ENCODE peak calls at places on chromosomes 4 and X, in seven cellular contexts. One of them, this sample, is unnamed.

GRCh38 chr4:142983111-142983510 is 137.0 kb upstream of the INPP4B start:
- DNase-seq in choroid plexus epithelial cell: no peak
- DNase-seq in PC-9: no peak
- DNase-seq in prostate gland: no peak
- DNase-seq in foreskin fibroblast: no peak
- DNase-seq in kidney epithelial cell: no peak
- DNase-seq in AG04449: no peak
- DNase-seq in this sample: no peak

GRCh38 chr4:53505947-53506346 is 85.3 kb downstream of the LNX1 start:
- DNase-seq in choroid plexus epithelial cell: peak; percentile 63
- DNase-seq in PC-9: no peak
- DNase-seq in prostate gland: no peak
- DNase-seq in foreskin fibroblast: peak; percentile 62
- DNase-seq in kidney epithelial cell: no peak
- DNase-seq in AG04449: no peak
- DNase-seq in this sample: peak; percentile 38

GRCh38 chrX:679161-679979 is 48.8 kb downstream of the SHOX start:
- DNase-seq in choroid plexus epithelial cell: no peak
- DNase-seq in PC-9: no peak
- DNase-seq in prostate gland: no peak
- DNase-seq in foreskin fibroblast: no peak
- DNase-seq in kidney epithelial cell: no peak
- DNase-seq in AG04449: no peak
- DNase-seq in this sample: no peak

GRCh38 chrX:150517303-150517896 is 51.0 kb upstream of the MTM1 start:
- DNase-seq in choroid plexus epithelial cell: peak; percentile 69
- DNase-seq in PC-9: no peak
- DNase-seq in prostate gland: no peak
- DNase-seq in foreskin fibroblast: peak; percentile 76
- DNase-seq in kidney epithelial cell: no peak
- DNase-seq in AG04449: peak; percentile 12
- DNase-seq in this sample: peak; percentile 77

GRCh38 chr4:577499-578450 is 1.7 kb upstream of the TMEM271 start:
- DNase-seq in choroid plexus epithelial cell: peak; percentile 17
- DNase-seq in PC-9: peak; percentile 25
- DNase-seq in prostate gland: no peak
- DNase-seq in foreskin fibroblast: peak; percentile 51
- DNase-seq in kidney epithelial cell: peak; percentile 5
- DNase-seq in AG04449: no peak
- DNase-seq in this sample: peak; percentile 37

GRCh38 chrX:140480765-140481164 is 24.1 kb downstream of the SOX3 start:
- DNase-seq in choroid plexus epithelial cell: no peak
- DNase-seq in PC-9: no peak
- DNase-seq in prostate gland: no peak
- DNase-seq in foreskin fibroblast: no peak
- DNase-seq in kidney epithelial cell: no peak
- DNase-seq in AG04449: no peak
- DNase-seq in this sample: no peak

GRCh38 chr4:32826169-32826568 is 2106.0 kb downstream of the PCDH7 start:
- DNase-seq in choroid plexus epithelial cell: no peak
- DNase-seq in PC-9: no peak
- DNase-seq in prostate gland: no peak
- DNase-seq in foreskin fibroblast: no peak
- DNase-seq in kidney epithelial cell: no peak
- DNase-seq in AG04449: no peak
- DNase-seq in this sample: peak; percentile 16

GRCh38 chr4:110119880-110120279 is 78.5 kb downstream of the ELOVL6 start:
- DNase-seq in choroid plexus epithelial cell: peak; percentile 84
- DNase-seq in PC-9: peak; percentile 2
- DNase-seq in prostate gland: no peak
- DNase-seq in foreskin fibroblast: peak; percentile 82
- DNase-seq in kidney epithelial cell: peak; percentile 35
- DNase-seq in AG04449: peak; percentile 59
- DNase-seq in this sample: peak; percentile 74

GRCh38 chr4:126734465-126734864 is 898.3 kb upstream of the INTU start:
- DNase-seq in choroid plexus epithelial cell: no peak
- DNase-seq in PC-9: no peak
- DNase-seq in prostate gland: no peak
- DNase-seq in foreskin fibroblast: no peak
- DNase-seq in kidney epithelial cell: no peak
- DNase-seq in AG04449: no peak
- DNase-seq in this sample: no peak

GRCh38 chrX:52422884-52423283 is 54.1 kb downstream of the XAGE2 start:
- DNase-seq in choroid plexus epithelial cell: peak; percentile 81
- DNase-seq in PC-9: no peak
- DNase-seq in prostate gland: no peak
- DNase-seq in foreskin fibroblast: peak; percentile 65
- DNase-seq in kidney epithelial cell: no peak
- DNase-seq in AG04449: peak; percentile 60
- DNase-seq in this sample: peak; percentile 78

GRCh38 chrX:2373615-2374014 is 127.2 kb downstream of the DHRSX start:
- DNase-seq in choroid plexus epithelial cell: no peak
- DNase-seq in PC-9: no peak
- DNase-seq in prostate gland: no peak
- DNase-seq in foreskin fibroblast: no peak
- DNase-seq in kidney epithelial cell: no peak
- DNase-seq in AG04449: no peak
- DNase-seq in this sample: no peak

GRCh38 chr4:55312491-55313101 is 33.4 kb upstream of the SRD5A3 start:
- DNase-seq in choroid plexus epithelial cell: peak; percentile 78
- DNase-seq in PC-9: peak; percentile 9
- DNase-seq in prostate gland: no peak
- DNase-seq in foreskin fibroblast: peak; percentile 84
- DNase-seq in kidney epithelial cell: peak; percentile 9
- DNase-seq in AG04449: no peak
- DNase-seq in this sample: peak; percentile 75

GRCh38 chrX:43909159-43909558 is 26.9 kb upstream of the MAOB start:
- DNase-seq in choroid plexus epithelial cell: no peak
- DNase-seq in PC-9: no peak
- DNase-seq in prostate gland: no peak
- DNase-seq in foreskin fibroblast: no peak
- DNase-seq in kidney epithelial cell: no peak
- DNase-seq in AG04449: no peak
- DNase-seq in this sample: no peak

GRCh38 chrX:119488749-119489148 is 20.5 kb downstream of the SLC25A5 start:
- DNase-seq in choroid plexus epithelial cell: peak; percentile 58
- DNase-seq in PC-9: peak; percentile 58
- DNase-seq in prostate gland: peak; percentile 51
- DNase-seq in foreskin fibroblast: peak; percentile 71
- DNase-seq in kidney epithelial cell: no peak
- DNase-seq in AG04449: no peak
- DNase-seq in this sample: peak; percentile 59

DNA sequence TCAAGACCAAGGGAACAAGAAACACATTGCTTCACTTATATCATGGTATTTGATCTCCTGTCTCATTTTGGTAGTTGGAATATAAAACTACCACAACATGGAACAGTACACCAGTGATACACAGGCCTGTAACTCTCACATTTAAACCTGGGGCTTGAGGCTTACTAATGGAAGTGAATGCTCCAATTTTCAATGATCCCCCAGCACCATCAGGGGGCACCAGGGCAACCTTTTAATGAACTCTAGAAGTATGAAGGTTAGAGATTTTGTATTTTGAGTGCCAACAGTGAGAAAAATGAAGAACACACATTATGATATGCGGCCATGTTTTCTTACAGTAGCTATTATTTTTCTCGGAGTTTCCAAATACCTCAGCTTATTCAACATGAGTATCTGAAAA is 50.7 kb downstream of the C4orf33 start:
- DNase-seq in choroid plexus epithelial cell: no peak
- DNase-seq in PC-9: no peak
- DNase-seq in prostate gland: no peak
- DNase-seq in foreskin fibroblast: no peak
- DNase-seq in kidney epithelial cell: no peak
- DNase-seq in AG04449: no peak
- DNase-seq in this sample: no peak
- TF ChIP-seq CTCF in choroid plexus epithelial cell: no peak
- TF ChIP-seq CTCF in PC-9: no peak
- TF ChIP-seq CTCF in prostate gland: no peak
- TF ChIP-seq CTCF in foreskin fibroblast: no peak
- TF ChIP-seq CTCF in kidney epithelial cell: no peak
- TF ChIP-seq CTCF in AG04449: no peak
- TF ChIP-seq CTCF in this sample: no peak

GRCh38 chrX:19746919-19747671 is 140.3 kb downstream of the SH3KBP1 start:
- DNase-seq in choroid plexus epithelial cell: no peak
- DNase-seq in PC-9: no peak
- DNase-seq in prostate gland: no peak
- DNase-seq in foreskin fibroblast: no peak
- DNase-seq in kidney epithelial cell: no peak
- DNase-seq in AG04449: no peak
- DNase-seq in this sample: no peak

GRCh38 chrX:19751068-19751467 is 136.3 kb downstream of the SH3KBP1 start:
- DNase-seq in choroid plexus epithelial cell: no peak
- DNase-seq in PC-9: no peak
- DNase-seq in prostate gland: no peak
- DNase-seq in foreskin fibroblast: no peak
- DNase-seq in kidney epithelial cell: no peak
- DNase-seq in AG04449: no peak
- DNase-seq in this sample: no peak

GRCh38 chrX:19748898-19749680 is 138.3 kb downstream of the SH3KBP1 start:
- DNase-seq in choroid plexus epithelial cell: no peak
- DNase-seq in PC-9: no peak
- DNase-seq in prostate gland: no peak
- DNase-seq in foreskin fibroblast: no peak
- DNase-seq in kidney epithelial cell: no peak
- DNase-seq in AG04449: no peak
- DNase-seq in this sample: no peak

GRCh38 chrX:19750028-19750786 is 137.2 kb downstream of the SH3KBP1 start:
- DNase-seq in choroid plexus epithelial cell: peak; percentile 42
- DNase-seq in PC-9: no peak
- DNase-seq in prostate gland: no peak
- DNase-seq in foreskin fibroblast: no peak
- DNase-seq in kidney epithelial cell: no peak
- DNase-seq in AG04449: no peak
- DNase-seq in this sample: peak; percentile 24

DNA sequence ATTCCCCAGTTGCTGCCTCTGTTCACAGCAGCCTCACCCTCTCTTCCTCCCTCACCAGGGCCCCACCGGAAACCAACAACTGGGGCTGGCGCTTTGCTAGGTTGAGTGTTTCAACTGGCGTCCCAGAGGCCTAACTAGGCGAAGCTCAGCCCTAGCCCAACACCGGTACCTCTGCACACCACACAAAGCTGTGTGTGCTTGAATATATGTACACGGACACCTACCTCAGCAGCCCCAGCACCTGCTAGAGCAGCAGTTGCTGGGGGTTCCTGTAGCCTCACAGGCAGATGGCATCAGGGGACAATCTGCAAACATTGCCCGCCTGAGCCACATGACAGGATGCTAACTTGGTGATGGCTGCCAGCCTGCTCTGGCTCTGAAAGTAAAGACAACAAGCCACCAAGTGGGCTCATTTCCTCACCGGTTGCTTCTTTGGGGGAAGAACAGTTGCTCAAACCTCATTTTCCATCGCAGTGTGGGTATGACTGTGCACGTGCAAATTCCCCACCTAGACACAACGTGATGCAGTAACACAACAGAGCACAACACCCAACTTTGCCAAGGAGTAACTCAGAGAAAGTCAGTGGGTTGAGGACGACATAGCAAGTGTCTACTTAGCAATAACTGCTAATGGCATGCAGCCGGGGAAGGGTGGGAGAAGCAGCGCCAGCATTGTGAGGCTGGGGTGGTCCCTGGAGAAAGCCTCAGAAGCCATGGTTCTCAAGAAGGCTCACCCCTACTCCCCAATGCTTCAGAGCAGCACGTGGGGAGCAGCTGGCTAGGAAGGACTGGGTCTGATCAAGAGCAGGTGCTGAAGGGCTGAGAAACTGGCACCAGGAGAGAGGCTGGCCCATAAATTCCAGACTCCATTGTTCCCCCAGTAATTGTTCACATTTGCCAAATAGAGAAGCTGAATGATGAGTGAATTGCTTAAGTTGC is 139.5 kb downstream of the SH3KBP1 start:
- DNase-seq in choroid plexus epithelial cell: no peak
- DNase-seq in PC-9: no peak
- DNase-seq in prostate gland: no peak
- DNase-seq in foreskin fibroblast: no peak
- DNase-seq in kidney epithelial cell: no peak
- DNase-seq in AG04449: no peak
- DNase-seq in this sample: no peak
- H3K4me3 ChIP-seq in choroid plexus epithelial cell: no peak overlapping the region
- H3K4me3 ChIP-seq in PC-9: no peak overlapping the region
- H3K4me3 ChIP-seq in prostate gland: no peak overlapping the region
- H3K4me3 ChIP-seq in foreskin fibroblast: no peak overlapping the region
- H3K4me3 ChIP-seq in kidney epithelial cell: no peak overlapping the region
- H3K4me3 ChIP-seq in AG04449: no peak overlapping the region
- H3K4me3 ChIP-seq in this sample: no peak overlapping the region

GRCh38 chrX:115284877-115285276 is 4.6 kb upstream of the LUZP4 start:
- DNase-seq in choroid plexus epithelial cell: peak; percentile 15
- DNase-seq in PC-9: no peak
- DNase-seq in prostate gland: no peak
- DNase-seq in foreskin fibroblast: peak; percentile 19
- DNase-seq in kidney epithelial cell: no peak
- DNase-seq in AG04449: no peak
- DNase-seq in this sample: peak; percentile 1
- TF ChIP-seq CTCF in choroid plexus epithelial cell: peak; percentile 18
- TF ChIP-seq CTCF in PC-9: no peak
- TF ChIP-seq CTCF in prostate gland: no peak
- TF ChIP-seq CTCF in foreskin fibroblast: no peak
- TF ChIP-seq CTCF in kidney epithelial cell: no peak
- TF ChIP-seq CTCF in AG04449: no peak
- TF ChIP-seq CTCF in this sample: no peak

GRCh38 chr4:41512139-41512538 is 25.8 kb upstream of the LIMCH1 start:
- DNase-seq in choroid plexus epithelial cell: no peak
- DNase-seq in PC-9: no peak
- DNase-seq in prostate gland: no peak
- DNase-seq in foreskin fibroblast: no peak
- DNase-seq in kidney epithelial cell: no peak
- DNase-seq in AG04449: no peak
- DNase-seq in this sample: no peak

GRCh38 chr4:41507292-41507933 is 30.5 kb upstream of the LIMCH1 start:
- DNase-seq in choroid plexus epithelial cell: no peak
- DNase-seq in PC-9: peak; percentile 33
- DNase-seq in prostate gland: no peak
- DNase-seq in foreskin fibroblast: no peak
- DNase-seq in kidney epithelial cell: no peak
- DNase-seq in AG04449: peak; percentile 50
- DNase-seq in this sample: no peak

GRCh38 chr4:41510179-41510578 is 27.8 kb upstream of the LIMCH1 start:
- DNase-seq in choroid plexus epithelial cell: no peak
- DNase-seq in PC-9: no peak
- DNase-seq in prostate gland: no peak
- DNase-seq in foreskin fibroblast: no peak
- DNase-seq in kidney epithelial cell: no peak
- DNase-seq in AG04449: no peak
- DNase-seq in this sample: no peak

GRCh38 chr4:41512604-41513003 is 25.4 kb upstream of the LIMCH1 start:
- DNase-seq in choroid plexus epithelial cell: no peak
- DNase-seq in PC-9: no peak
- DNase-seq in prostate gland: no peak
- DNase-seq in foreskin fibroblast: no peak
- DNase-seq in kidney epithelial cell: no peak
- DNase-seq in AG04449: no peak
- DNase-seq in this sample: no peak

GRCh38 chr4:41509411-41510008 is 28.4 kb upstream of the LIMCH1 start:
- DNase-seq in choroid plexus epithelial cell: no peak
- DNase-seq in PC-9: no peak
- DNase-seq in prostate gland: no peak
- DNase-seq in foreskin fibroblast: no peak
- DNase-seq in kidney epithelial cell: no peak
- DNase-seq in AG04449: no peak
- DNase-seq in this sample: no peak
- H3K4me3 ChIP-seq in choroid plexus epithelial cell: no peak overlapping the region
- H3K4me3 ChIP-seq in PC-9: no peak overlapping the region
- H3K4me3 ChIP-seq in prostate gland: no peak overlapping the region
- H3K4me3 ChIP-seq in foreskin fibroblast: no peak overlapping the region
- H3K4me3 ChIP-seq in kidney epithelial cell: no peak overlapping the region
- H3K4me3 ChIP-seq in AG04449: no peak overlapping the region
- H3K4me3 ChIP-seq in this sample: no peak overlapping the region